ENCODE peak calls at places on chromosomes 4 and X, in nine cellular contexts. F, Z, G, E, O, W, V, R and S are unnamed samples.

GRCh38 chr4:67575232-67575888 is 16.8 kb downstream of the STAP1 start:
- DNase-seq in R (no peak), F (peak), E (no peak), G (no peak), Z (no peak), O (no peak), W (no peak), V (no peak), S (no peak)

GRCh38 chr4:136748165-136748564 is 784.1 kb downstream of the PCDH18 start:
- DNase-seq in W (no peak), R (no peak), O (no peak), G (no peak), E (no peak), Z (no peak), F (no peak), V (no peak), S (no peak)

GRCh38 chr4:99998062-99998880 is 48.2 kb upstream of the H2AZ1 start:
- DNase-seq in V (no peak), F (no peak), O (no peak), W (peak), E (peak), G (no peak), R (no peak), Z (peak), S (no peak)

GRCh38 chrX:53128097-53128749 is 34.3 kb downstream of the KANTR start:
- DNase-seq in R (no peak), O (no peak), V (no peak), Z (peak), F (no peak), G (no peak), W (peak), E (no peak), S (no peak)

GRCh38 chr4:90958256-90958895 is 831.2 kb downstream of the CCSER1 start:
- DNase-seq in R (no peak), G (no peak), Z (peak), W (no peak), V (no peak), F (no peak), O (no peak), E (no peak), S (no peak)

GRCh38 chrX:154717824-154718223 is 33.1 kb downstream of the GAB3 start:
- DNase-seq in Z (peak), E (no peak), V (no peak), O (no peak), F (peak), R (no peak), G (no peak), W (peak), S (peak)

GRCh38 chr4:171621646-171622045 is 191.6 kb upstream of the GALNTL6 start:
- DNase-seq in V (no peak), F (no peak), E (no peak), O (no peak), R (no peak), Z (no peak), W (no peak), G (no peak), S (no peak)

GRCh38 chr4:183563874-183564273 is 59.0 kb downstream of the ING2 start:
- DNase-seq in V (no peak), Z (peak), R (no peak), G (peak), F (no peak), O (no peak), E (no peak), W (peak), S (no peak)

GRCh38 chr4:26061248-26061986 is 147.4 kb downstream of the SMIM20 start:
- DNase-seq in V (no peak), R (no peak), O (no peak), E (peak), W (peak), G (no peak), F (no peak), Z (peak), S (peak)

GRCh38 chr4:22689428-22689827 is 3.3 kb upstream of the GBA3 start:
- DNase-seq in G (no peak), R (no peak), O (no peak), Z (no peak), E (no peak), W (no peak), V (no peak), F (no peak), S (no peak)

GRCh38 chrX:1450381-1451161 is 2.1 kb downstream of the ASMTL start:
- DNase-seq in Z (no peak), W (peak), R (no peak), O (peak), G (peak), V (peak), F (no peak), E (no peak), S (no peak)

GRCh38 chr4:114108869-114109268 is 129.4 kb upstream of the ARSJ start:
- DNase-seq in Z (peak), G (no peak), E (no peak), W (peak), V (no peak), F (no peak), O (no peak), R (no peak), S (no peak)

GRCh38 chrX:134747006-134747405 is 88.7 kb upstream of the PLAC1 start:
- DNase-seq in R (no peak), E (no peak), Z (no peak), W (no peak), V (no peak), F (no peak), O (no peak), G (no peak), S (no peak)

GRCh38 chr4:116015062-116015461 is 901.6 kb upstream of the NDST4 start:
- DNase-seq in F (no peak), V (no peak), R (no peak), O (no peak), E (no peak), W (no peak), G (no peak), Z (no peak), S (no peak)

GRCh38 chr4:60726779-60727178 is 473.3 kb upstream of the ADGRL3 start:
- DNase-seq in Z (no peak), F (no peak), G (no peak), R (no peak), O (no peak), V (no peak), W (no peak), E (no peak), S (no peak)

GRCh38 chr4:86043755-86044592 is 315.9 kb downstream of the MAPK10 start:
- DNase-seq in W (no peak), Z (peak), O (no peak), E (peak), V (no peak), G (no peak), F (no peak), R (no peak), S (peak)

GRCh38 chr4:186844059-186844681 is 120.5 kb upstream of the FAT1 start:
- DNase-seq in G (no peak), O (no peak), E (peak), V (peak), Z (peak), R (peak), F (no peak), W (peak), S (no peak)

GRCh38 chr4:114015444-114015899 is 36.0 kb upstream of the ARSJ start:
- DNase-seq in O (no peak), V (no peak), G (no peak), F (no peak), E (no peak), R (no peak), Z (peak), W (peak), S (no peak)

GRCh38 chrX:107448625-107449468 is 605 bp upstream of the FRMPD3 start:
- DNase-seq in E (peak), O (no peak), Z (no peak), F (no peak), V (no peak), W (peak), G (no peak), R (no peak), S (no peak)

GRCh38 chrX:43140546-43140945 is 362.6 kb upstream of the PPP1R2C start:
- DNase-seq in Z (no peak), R (no peak), O (no peak), F (no peak), G (no peak), E (no peak), W (no peak), V (no peak), S (no peak)

GRCh38 chr4:129377131-129377845 is 281.3 kb downstream of the C4orf33 start:
- DNase-seq in O (no peak), W (no peak), V (no peak), E (no peak), F (no peak), G (no peak), Z (no peak), R (no peak), S (no peak)

GRCh38 chrX:30592846-30593245 is 15.3 kb upstream of the TASL start:
- DNase-seq in V (no peak), W (no peak), Z (no peak), R (no peak), G (no peak), O (no peak), E (no peak), F (no peak), S (no peak)

GRCh38 chrX:23820235-23820782 is 37.3 kb downstream of the SAT1 start:
- DNase-seq in G (no peak), Z (no peak), R (no peak), V (no peak), F (no peak), E (no peak), O (no peak), W (no peak), S (peak)

GRCh38 chrX:153494541-153495361 is at the start of gene BGN:
- DNase-seq in O (peak), R (peak), G (peak), V (no peak), F (no peak), Z (peak), E (peak), W (peak), S (no peak)

GRCh38 chr4:156312261-156312847 is 358.7 kb upstream of the CTSO start:
- DNase-seq in W (no peak), G (no peak), E (no peak), Z (peak), O (no peak), R (no peak), F (no peak), V (no peak), S (no peak)

DNA sequence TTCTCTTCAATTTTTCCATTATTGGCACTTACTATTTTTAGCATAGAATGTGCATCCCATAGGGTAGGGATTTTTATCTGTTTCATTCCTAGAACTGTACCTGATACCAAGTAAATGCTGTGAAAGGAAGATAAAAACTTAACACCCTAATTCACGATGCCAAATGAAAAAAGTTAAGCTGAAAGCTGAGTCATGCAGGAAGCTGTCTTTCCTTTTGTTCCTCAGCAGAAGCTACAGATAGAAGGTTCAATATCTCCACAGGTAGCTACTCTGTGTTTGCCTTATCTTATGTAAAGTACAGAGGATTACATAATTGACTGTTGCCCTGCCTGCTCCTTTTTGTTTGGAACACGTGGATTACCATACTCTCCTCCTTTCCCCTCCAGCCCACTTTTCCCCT is 77.0 kb downstream of the LRP2BP start:
- DNase-seq in Z (peak), R (no peak), G (no peak), W (no peak), V (no peak), E (peak), F (no peak), O (no peak), S (peak)
- H3K4me3 ChIP-seq in Z (no peak), R (no peak), G (no peak), W (no peak), V (no peak), E (peak), F (no peak), O (no peak), S (no peak)

DNA sequence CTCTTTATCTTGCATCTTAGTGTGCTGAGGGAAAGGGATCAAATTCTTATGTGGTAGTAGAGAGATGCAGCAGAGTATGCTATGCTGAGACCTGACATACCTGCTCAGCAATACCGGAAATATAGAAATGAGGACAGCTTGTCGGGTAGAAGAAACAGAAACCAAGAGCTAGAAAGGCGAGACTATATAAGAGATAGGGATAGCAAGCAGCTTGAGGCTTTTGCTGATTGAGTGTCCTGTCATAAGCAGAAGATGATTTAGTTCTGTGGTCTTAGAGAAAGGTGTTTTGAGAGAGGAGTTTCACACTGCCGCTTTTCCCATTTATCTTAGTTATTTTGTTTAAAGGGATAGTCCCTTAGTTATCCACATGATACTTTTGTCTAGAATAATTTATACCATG is 31.7 kb downstream of the USP9X start:
- DNase-seq in W (no peak), G (no peak), R (no peak), V (no peak), E (no peak), O (no peak), F (peak), Z (no peak), S (peak)
- H3K4me3 ChIP-seq in W (peak), G (no peak), R (no peak), V (no peak), E (no peak), O (no peak), F (no peak), Z (no peak), S (no peak)

DNA sequence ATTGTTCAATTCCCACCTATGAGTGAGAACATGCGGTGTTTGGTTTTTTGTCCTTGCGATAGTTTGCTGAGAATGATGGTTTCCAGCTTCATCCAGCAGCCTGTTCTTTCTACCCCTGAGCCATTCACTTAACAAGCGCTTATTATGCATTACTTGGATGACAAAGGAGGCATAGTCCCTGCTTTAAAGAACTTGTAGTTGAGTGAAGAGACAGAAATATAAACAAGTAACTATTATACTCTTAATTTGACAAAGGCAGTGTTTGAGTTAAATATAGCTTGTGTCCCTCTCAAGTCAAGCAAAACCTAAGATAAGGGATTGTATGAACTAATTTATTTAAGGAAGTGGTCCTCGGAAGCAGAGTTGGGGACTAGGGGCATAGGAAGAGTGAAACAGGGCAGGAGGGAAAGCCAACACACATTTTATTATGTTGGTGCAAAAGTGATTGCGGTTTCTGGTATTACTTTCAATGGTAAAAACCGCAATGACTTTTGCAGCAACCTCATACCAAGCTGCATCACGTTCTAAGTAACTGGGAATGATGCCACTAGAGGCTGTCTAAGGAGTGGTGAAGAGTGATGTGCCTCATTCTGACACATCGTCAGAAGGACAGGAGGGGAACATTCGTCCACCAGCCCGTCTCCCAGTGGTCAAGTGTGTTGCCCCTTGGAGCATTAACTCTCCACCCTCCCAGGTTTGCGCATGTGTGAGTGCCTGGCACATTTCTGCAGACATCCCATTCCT is 41.8 kb downstream of the QDPR start:
- DNase-seq in Z (no peak), F (no peak), W (no peak), R (no peak), O (no peak), E (no peak), V (no peak), G (no peak), S (no peak)
- H3K4me3 ChIP-seq in Z (no peak), F (no peak), W (no peak), R (no peak), O (no peak), E (no peak), V (no peak), G (no peak), S (no peak)

GRCh38 chr4:126937342-126937741 is 695.4 kb upstream of the INTU start:
- DNase-seq in G (no peak), F (no peak), O (no peak), W (no peak), V (no peak), R (no peak), E (no peak), Z (no peak), S (no peak)
- H3K4me3 ChIP-seq in G (no peak), F (no peak), O (no peak), W (no peak), V (no peak), R (no peak), E (no peak), Z (no peak), S (no peak)

GRCh38 chr4:109913842-109914241 is 1.2 kb downstream of the EGF start:
- DNase-seq in E (no peak), F (no peak), V (no peak), G (no peak), W (no peak), Z (no peak), O (no peak), R (no peak), S (no peak)
- H3K4me3 ChIP-seq in E (peak), F (no peak), V (no peak), G (peak), W (no peak), Z (no peak), O (no peak), R (no peak), S (no peak)

DNA sequence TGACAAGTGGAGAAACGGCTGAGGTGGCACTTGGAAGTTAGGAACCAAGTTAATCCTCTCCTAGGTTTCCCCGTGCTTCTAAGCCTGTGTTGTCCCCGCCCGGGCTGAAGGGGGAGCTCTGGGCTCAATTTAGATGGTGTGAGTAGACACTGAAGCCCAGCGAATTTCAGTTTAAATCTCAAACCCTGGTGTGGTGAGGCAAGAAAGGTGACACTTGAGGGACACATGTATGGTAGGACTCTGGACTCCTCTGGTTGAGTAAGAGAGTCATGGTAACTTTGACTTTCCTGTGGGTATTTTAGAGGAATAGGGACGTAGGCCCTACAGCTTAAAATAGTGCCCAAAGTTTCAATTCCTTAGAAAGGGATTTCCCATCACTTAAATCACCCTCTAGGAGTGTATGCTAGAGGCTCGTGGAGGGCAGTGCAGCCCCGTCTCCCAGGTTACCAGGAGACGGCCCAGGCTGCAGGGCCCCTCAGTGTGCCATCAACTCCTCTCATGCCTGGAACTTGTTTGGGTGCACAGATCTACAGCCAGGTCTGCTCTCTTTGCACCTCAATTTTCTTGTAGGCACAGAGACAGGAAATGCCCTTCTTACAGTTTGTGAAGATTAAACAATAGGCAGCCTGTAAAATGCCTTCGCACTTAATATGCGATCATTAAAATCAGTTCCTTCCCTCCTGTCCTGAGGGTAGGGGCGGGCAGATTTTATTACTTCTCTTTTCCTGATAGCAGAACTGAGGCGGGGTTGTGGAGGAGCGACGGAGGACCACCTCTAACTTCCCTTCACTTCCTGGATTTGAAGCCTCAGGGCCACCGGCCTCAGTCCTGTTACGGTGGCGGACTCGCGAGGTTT is 23.9 kb downstream of the HAND2 start:
- DNase-seq in Z (no peak), O (peak), E (peak), V (peak), R (peak), W (peak), F (no peak), G (no peak), S (peak)
- H3K4me3 ChIP-seq in Z (peak), O (no peak), E (peak), V (peak), R (peak), W (no peak), F (no peak), G (no peak), S (no peak)

GRCh38 chr4:184885602-184886001 is 59.8 kb upstream of the ACSL1 start:
- DNase-seq in E (no peak), F (no peak), O (no peak), V (no peak), R (no peak), G (no peak), W (no peak), Z (no peak), S (no peak)

GRCh38 chr4:184887333-184887732 is 61.6 kb upstream of the ACSL1 start:
- DNase-seq in Z (no peak), E (no peak), F (no peak), V (no peak), G (no peak), W (no peak), R (no peak), O (no peak), S (no peak)

GRCh38 chr4:184883024-184883423 is 57.3 kb upstream of the ACSL1 start:
- DNase-seq in Z (no peak), R (no peak), O (no peak), G (no peak), F (no peak), V (no peak), E (no peak), W (no peak), S (no peak)

GRCh38 chr4:184882276-184882675 is 56.5 kb upstream of the ACSL1 start:
- DNase-seq in E (no peak), R (no peak), O (no peak), Z (no peak), G (no peak), V (no peak), W (no peak), F (no peak), S (no peak)

DNA sequence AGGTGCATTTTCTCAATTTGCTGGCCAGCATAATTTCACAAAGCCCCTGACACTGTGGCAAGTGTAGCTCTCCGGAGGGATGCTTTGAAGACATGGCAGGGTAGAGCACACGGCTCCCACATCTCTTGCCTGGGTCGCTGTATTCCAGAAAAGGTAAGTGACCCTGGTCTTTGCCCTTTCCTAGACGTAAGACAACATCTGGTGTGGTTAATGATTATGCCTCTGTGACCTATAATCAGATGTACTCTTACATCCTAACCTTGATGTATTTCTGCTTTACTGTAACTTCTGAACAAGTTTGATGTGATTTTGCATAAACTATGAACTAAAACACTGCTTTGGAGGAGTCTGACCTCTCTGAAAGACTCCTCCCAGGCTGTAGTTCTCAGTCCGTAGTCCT is 59.1 kb upstream of the ACSL1 start:
- DNase-seq in F (no peak), R (no peak), E (no peak), W (no peak), Z (no peak), G (no peak), V (no peak), O (no peak), S (no peak)
- H3K4me3 ChIP-seq in F (no peak), R (no peak), E (no peak), W (no peak), Z (no peak), G (no peak), V (no peak), O (no peak), S (no peak)

GRCh38 chrX:8731579-8732395 is at the start of gene ANOS1:
- DNase-seq in G (peak), E (peak), W (peak), O (peak), Z (peak), F (no peak), R (no peak), V (peak), S (no peak)
- H3K4me3 ChIP-seq in G (peak), E (peak), W (peak), O (peak), Z (peak), F (no peak), R (peak), V (peak), S (no peak)

GRCh38 chrX:118211891-118212816 is 95.5 kb upstream of the KLHL13 start:
- DNase-seq in R (no peak), W (no peak), F (no peak), E (no peak), V (no peak), G (no peak), O (no peak), Z (no peak), S (no peak)
- H3K4me3 ChIP-seq in R (no peak), W (no peak), F (no peak), E (no peak), V (no peak), G (no peak), O (no peak), Z (no peak), S (no peak)